ENCODE peak calls at places on chromosomes 12 and 14, in four cellular contexts. F is AG09309, N is neural crest cell, A is Calu3. D is an unnamed sample.

GRCh38 chr14:68670344-68670725 is 122.5 kb downstream of the ZFP36L1 start:
- DNase-seq in N (no peak), A (no peak), F (no peak), D (no peak)

GRCh38 chr12:93302331-93303229 is 75.1 kb upstream of the NUDT4 start:
- DNase-seq in F (no peak), A (no peak), N (no peak), D (peak)

GRCh38 chr12:108653082-108653516 is 19.4 kb upstream of the SELPLG start:
- DNase-seq in N (no peak), F (no peak), A (no peak), D (no peak)

GRCh38 chr12:11738450-11738849 is 89.0 kb downstream of the ETV6 start:
- DNase-seq in N (no peak), F (no peak), A (no peak), D (no peak)

GRCh38 chr12:128961308-128961923 is 108.1 kb downstream of the GLT1D1 start:
- DNase-seq in F (no peak), A (no peak), N (no peak), D (no peak)

GRCh38 chr14:45015133-45015532 is 53.1 kb downstream of the TOGARAM1 start:
- DNase-seq in A (no peak), F (no peak), N (no peak), D (no peak)

GRCh38 chr12:53623986-53624385 is 2.2 kb downstream of the ATF7 start:
- DNase-seq in F (no peak), N (no peak), A (no peak), D (peak)

GRCh38 chr12:29674463-29674862 is 109.3 kb downstream of the TMTC1 start:
- DNase-seq in F (no peak), A (no peak), N (no peak), D (no peak)

GRCh38 chr12:93243689-93244513 is 133.8 kb upstream of the NUDT4 start:
- DNase-seq in A (peak), F (peak), N (no peak), D (no peak)

GRCh38 chr14:33515441-33515840 is 435.4 kb downstream of the EGLN3 start:
- DNase-seq in A (no peak), F (no peak), N (no peak), D (no peak)

GRCh38 chr12:52074006-52074405 is 4.2 kb downstream of the ATG101 start:
- DNase-seq in F (no peak), N (no peak), A (no peak), D (no peak)

GRCh38 chr14:34711169-34711568 is 3.2 kb downstream of the CFL2 start:
- DNase-seq in F (peak), A (no peak), N (no peak), D (peak)

GRCh38 chr12:96438330-96438729 is 38.1 kb upstream of the CDK17 start:
- DNase-seq in N (no peak), F (no peak), A (no peak), D (no peak)

GRCh38 chr14:73753887-73754880 is 40.0 kb upstream of the PNMA1 start:
- DNase-seq in A (no peak), F (no peak), N (no peak), D (no peak)

GRCh38 chr12:129753596-129753995 is 150.2 kb downstream of the TMEM132D start:
- DNase-seq in N (no peak), F (no peak), A (no peak), D (no peak)

DNA sequence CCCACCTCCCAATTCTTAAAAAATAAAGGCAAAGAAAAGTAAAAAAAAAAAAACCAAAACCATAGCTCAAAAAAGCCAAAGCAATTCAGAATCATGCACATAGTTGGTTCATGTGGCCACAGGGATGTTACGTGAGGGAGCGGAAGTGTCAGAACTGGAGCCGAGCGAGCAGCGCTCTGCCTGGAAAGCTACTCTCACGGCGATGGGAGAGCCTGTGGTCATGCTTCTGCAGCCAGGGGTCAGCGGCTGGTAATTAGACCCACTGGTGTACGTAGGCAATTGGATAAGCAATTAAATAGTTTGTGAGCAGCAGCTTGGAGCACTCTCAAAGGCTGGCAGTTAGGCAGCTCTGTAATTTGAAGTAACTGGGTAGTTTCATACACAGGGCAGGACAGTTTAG is 58.1 kb downstream of the TRHDE start:
- DNase-seq in F (peak), N (no peak), A (no peak), D (peak)
- TF ChIP-seq CTCF in F (no peak), N (no peak), A (no peak), D (no peak)

DNA sequence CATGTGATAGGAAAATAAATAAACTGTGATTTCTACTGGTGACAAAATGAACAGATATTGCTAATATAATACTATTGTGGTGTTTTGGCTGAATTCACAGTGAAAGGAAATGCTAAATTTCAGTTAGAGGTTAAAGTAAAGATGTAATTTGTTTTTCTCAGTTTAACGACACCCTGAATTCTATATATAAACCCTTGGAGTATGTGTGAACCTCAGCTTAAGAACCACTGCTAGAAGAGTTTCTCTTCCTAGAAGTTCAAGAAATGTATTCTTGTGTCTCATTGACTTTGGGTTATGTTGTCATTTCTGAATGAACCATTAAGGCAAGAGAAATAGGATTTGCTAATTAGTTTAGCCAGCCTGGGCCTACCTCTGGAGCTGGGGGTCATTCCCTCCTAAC is 8.2 kb downstream of the FBXO34 start:
- DNase-seq in N (no peak), F (no peak), A (no peak), D (no peak)
- TF ChIP-seq CTCF in N (no peak), F (no peak), A (no peak), D (no peak)

GRCh38 chr14:64137657-64138290 is 156.4 kb downstream of the ESR2 start:
- DNase-seq in A (no peak), N (no peak), F (no peak), D (no peak)
- TF ChIP-seq CTCF in A (no peak), N (no peak), F (peak), D (peak)

GRCh38 chr14:54902521-54903420 is at the start of gene GCH1:
- DNase-seq in F (no peak), A (peak), N (peak), D (no peak)

GRCh38 chr14:54901380-54902142 is 1.1 kb downstream of the GCH1 start:
- DNase-seq in F (no peak), A (peak), N (no peak), D (no peak)

GRCh38 chr14:54906075-54906474 is 3.4 kb upstream of the GCH1 start:
- DNase-seq in A (no peak), N (no peak), F (no peak), D (no peak)

GRCh38 chr14:54902143-54902520 is 494 bp downstream of the GCH1 start:
- DNase-seq in F (no peak), A (peak), N (peak), D (no peak)
- TF ChIP-seq CTCF in F (no peak), A (no peak), N (peak), D (no peak)